ENCODE peak calls at places on chromosome 9, in seven cellular contexts. T is body of pancreas, D is stomach, B is A549, Y is heart left ventricle, V is uterus, Z is HCT116. K is an unnamed sample.

GRCh38 chr9:107386396-107386795 is 103.2 kb downstream of the KLF4 start:
- DNase-seq in B (no peak), Z (no peak), Y (no peak), D (peak), T (no peak), V (no peak), K (peak)

GRCh38 chr9:37127018-37127417 is 6.6 kb downstream of the ZCCHC7 start:
- DNase-seq in V (no peak), Y (no peak), B (no peak), T (no peak), Z (no peak), D (no peak), K (no peak)

GRCh38 chr9:80218336-80218735 is 646.6 kb downstream of the TLE4 start:
- DNase-seq in V (no peak), B (no peak), Y (no peak), D (no peak), T (no peak), Z (no peak), K (no peak)

GRCh38 chr9:129887210-129888084 is 52.2 kb downstream of the USP20 start:
- DNase-seq in D (no peak), T (no peak), Z (no peak), Y (no peak), B (no peak), V (no peak), K (no peak)

GRCh38 chr9:37984672-37985611 is 81.0 kb upstream of the SLC25A51 start:
- DNase-seq in Y (peak), Z (no peak), D (no peak), B (no peak), V (no peak), T (no peak), K (no peak)

GRCh38 chr9:7238244-7238637 is 480.5 kb downstream of the KDM4C start:
- DNase-seq in Z (no peak), V (no peak), Y (no peak), D (no peak), T (no peak), B (no peak), K (no peak)

GRCh38 chr9:134783699-134784039 is 96.9 kb upstream of the FCN2 start:
- DNase-seq in Z (no peak), D (no peak), T (peak), V (peak), B (no peak), Y (no peak), K (peak)

GRCh38 chr9:78383130-78383529 is 86.2 kb downstream of the PSAT1 start:
- DNase-seq in T (no peak), Y (no peak), B (no peak), Z (no peak), V (no peak), D (no peak), K (no peak)

GRCh38 chr9:71672573-71672972 is 95.7 kb downstream of the CEMIP2 start:
- DNase-seq in V (no peak), Y (no peak), D (no peak), T (no peak), B (no peak), Z (no peak), K (no peak)

GRCh38 chr9:129989740-129990139 is 53.2 kb downstream of the FNBP1 start:
- DNase-seq in T (no peak), V (no peak), Y (no peak), Z (no peak), D (no peak), B (no peak), K (no peak)

DNA sequence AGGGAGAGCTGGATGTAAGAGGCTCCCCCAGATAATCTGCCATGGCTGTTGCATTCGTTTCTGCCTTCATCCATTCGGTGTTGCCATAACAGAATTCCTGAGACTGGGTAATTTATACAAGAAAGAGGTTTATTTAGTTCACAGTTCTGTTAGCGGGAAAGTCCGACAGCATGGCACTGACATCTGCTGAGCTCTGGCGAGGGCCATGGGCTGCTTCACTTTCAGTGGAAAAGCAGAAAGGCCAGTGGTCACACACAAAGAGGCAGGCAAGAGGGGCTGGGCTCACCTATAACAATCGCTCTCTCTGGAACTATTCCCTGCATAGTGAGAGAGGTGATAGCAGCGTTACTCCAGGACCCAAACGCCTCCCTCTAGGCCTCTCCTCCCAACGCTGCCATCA is 305.9 kb downstream of the MLLT3 start:
- DNase-seq in T (no peak), V (no peak), Y (no peak), Z (no peak), D (no peak), B (no peak), K (no peak)
- H3K27ac ChIP-seq in T (no peak), V (peak), Y (no peak), Z (no peak), D (no peak), B (no peak), K (no peak)

DNA sequence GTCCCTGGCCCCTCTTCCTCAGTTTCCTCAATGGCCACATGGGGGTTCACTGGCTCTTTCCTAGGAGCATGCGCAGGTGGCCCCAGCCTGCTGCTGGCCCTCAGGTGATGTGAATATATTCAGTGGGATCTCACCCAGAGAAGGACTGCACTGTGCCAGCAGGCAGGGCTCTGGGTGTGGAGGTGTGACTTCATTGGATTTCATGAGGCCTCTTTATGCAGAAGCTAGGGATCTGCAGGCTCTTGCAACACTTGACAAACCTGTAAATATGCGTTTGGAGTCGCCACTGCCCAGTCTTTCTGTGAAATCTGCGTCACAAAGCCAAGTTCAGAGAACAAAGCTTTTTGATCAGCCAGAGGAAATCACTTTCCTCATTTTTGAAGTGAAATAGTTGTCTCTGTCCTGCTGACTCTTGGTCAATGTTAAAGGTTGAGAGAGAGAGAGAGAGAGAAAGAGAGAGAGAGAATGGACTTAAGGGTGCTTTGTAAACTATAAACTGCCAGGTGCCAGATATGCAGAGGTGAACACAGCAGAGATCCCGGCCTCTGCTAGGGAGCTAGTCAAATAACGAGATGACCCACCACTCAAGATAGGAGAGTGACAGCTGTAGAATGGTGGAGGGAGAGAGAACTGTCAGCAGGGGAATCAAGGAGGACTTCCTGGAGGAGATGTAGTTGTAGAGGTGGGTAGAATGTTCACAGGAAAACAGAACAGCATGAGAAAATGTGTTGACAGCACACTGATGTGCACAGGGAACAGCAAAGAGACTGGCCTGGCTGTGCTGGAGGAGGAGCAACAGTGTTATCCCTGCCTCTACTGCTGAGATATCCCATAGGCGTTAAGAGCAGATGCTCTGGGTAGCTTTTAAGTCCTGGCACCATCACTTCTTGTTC is 167.0 kb upstream of the ZNF618 start:
- DNase-seq in Z (no peak), V (no peak), Y (no peak), T (peak), D (no peak), B (no peak), K (peak)
- TF ChIP-seq POLR2A in Z (no peak), V (no peak), Y (no peak), T (no peak), D (no peak), B (no peak), K (no peak)

GRCh38 chr9:121500165-121500478 is 478 bp upstream of the GGTA1 start:
- DNase-seq in B (no peak), Z (no peak), D (no peak), V (no peak), T (no peak), Y (no peak), K (no peak)

GRCh38 chr9:121499427-121500164 is at the start of gene GGTA1:
- DNase-seq in Z (no peak), V (peak), T (peak), B (peak), D (peak), Y (peak), K (peak)

GRCh38 chr9:121499177-121499426 is 542 bp downstream of the GGTA1 start:
- DNase-seq in V (no peak), D (no peak), T (no peak), Z (no peak), Y (no peak), B (no peak), K (no peak)

GRCh38 chr9:121505903-121506640 is 6.4 kb upstream of the GGTA1 start:
- DNase-seq in B (no peak), Y (no peak), V (no peak), T (no peak), D (no peak), Z (no peak), K (no peak)

DNA sequence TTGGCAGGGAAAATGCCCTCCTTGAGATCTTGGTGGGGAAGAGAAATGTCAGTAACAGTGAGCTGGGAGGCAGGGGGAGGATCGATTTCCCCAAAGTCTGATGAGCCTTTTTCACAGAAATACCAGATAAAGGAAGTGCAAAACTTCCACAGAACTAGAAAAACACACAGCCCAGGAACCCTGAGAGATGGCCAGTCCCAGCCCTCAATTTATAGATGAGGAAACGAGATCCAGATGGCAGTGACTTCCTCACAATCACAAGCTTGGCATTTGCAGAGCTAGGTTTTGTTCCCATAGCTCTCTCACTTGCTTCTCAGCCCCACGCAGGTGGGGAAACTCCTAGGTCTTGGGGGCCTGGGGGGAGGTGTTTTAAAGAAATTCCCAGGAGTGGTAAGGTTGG is 3.8 kb upstream of the GGTA1 start:
- DNase-seq in D (no peak), B (no peak), Z (no peak), T (peak), V (no peak), Y (no peak), K (no peak)
- H3K27ac ChIP-seq in D (peak), B (no peak), Z (no peak), T (no peak), V (no peak), Y (no peak), K (no peak)

GRCh38 chr9:135851748-135852147 is 55.6 kb downstream of the CAMSAP1 start:
- DNase-seq in B (no peak), D (no peak), T (peak), V (no peak), Y (no peak), Z (no peak), K (no peak)
- TF ChIP-seq POLR2A in B (no peak), D (no peak), T (no peak), V (no peak), Y (no peak), Z (no peak), K (no peak)

GRCh38 chr9:125963932-125964331 is 216.8 kb downstream of the PBX3 start:
- DNase-seq in Z (no peak), B (no peak), D (no peak), V (no peak), T (no peak), Y (no peak), K (no peak)
- H3K27ac ChIP-seq in Z (no peak), B (no peak), D (no peak), V (no peak), T (no peak), Y (no peak), K (no peak)

DNA sequence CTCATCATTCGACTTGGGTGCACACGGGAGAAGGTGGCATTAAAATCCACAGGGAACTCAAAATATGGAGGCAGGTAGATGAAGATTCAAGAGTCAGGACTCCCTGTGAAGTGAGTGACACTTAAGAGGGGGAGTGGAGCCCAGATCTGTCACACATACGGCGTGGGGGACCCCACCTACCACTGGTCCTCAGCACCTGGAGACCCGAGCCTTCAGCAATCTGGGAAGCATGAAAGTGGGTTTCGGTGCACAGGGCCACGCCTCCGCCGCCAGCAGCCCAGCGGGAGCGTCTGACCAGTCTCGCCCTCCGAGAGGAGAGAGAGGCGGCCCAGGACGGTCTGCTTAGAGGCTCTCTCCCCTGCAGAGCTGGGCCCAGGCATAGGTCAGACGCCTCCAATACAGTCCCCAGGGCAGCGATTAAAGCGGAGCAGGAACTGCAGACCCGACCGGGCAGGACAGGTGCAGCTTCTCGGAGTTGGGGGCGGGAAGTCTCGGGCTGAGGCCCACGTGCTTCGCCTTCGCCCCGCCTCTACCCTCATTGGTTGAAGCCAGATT is 639 bp upstream of the SLC2A8 start:
- DNase-seq in B (no peak), Z (no peak), V (no peak), Y (no peak), D (no peak), T (no peak), K (no peak)
- TF ChIP-seq POLR2A in B (no peak), Z (no peak), V (no peak), Y (no peak), D (no peak), T (no peak), K (no peak)

GRCh38 chr9:133560944-133561343 is 26.4 kb downstream of the ADAMTSL2 start:
- DNase-seq in Y (no peak), Z (no peak), T (no peak), D (no peak), V (no peak), B (no peak), K (no peak)

GRCh38 chr9:133562611-133563285 is 28.2 kb downstream of the ADAMTSL2 start:
- DNase-seq in B (no peak), T (no peak), D (no peak), V (no peak), Y (no peak), Z (no peak), K (no peak)

GRCh38 chr9:133558191-133559126 is 24.0 kb downstream of the ADAMTSL2 start:
- DNase-seq in B (peak), Z (peak), T (no peak), V (no peak), Y (peak), D (no peak), K (no peak)

GRCh38 chr9:133561976-133562554 is 27.6 kb downstream of the ADAMTSL2 start:
- DNase-seq in Z (no peak), Y (no peak), B (no peak), T (no peak), D (no peak), V (no peak), K (no peak)

DNA sequence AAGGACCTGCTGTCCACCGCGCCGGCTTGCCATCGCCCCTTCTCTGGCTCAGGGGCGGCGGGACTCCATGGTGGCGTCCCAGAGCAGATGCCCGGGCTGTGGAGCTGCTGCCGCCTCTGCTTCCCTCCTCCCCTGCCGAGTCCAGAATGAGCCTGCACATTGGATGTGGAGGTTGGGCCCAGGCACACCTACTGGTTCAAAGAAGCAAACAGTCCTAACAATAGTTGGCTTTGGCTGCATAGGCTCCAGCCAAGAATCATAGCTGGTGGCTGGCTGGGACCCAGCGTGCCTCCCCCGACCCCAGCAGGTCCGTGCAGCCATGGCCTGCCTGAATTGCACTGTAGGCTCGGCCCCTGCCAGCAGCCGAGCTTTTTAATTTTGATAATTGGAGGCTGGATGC is 25.8 kb downstream of the ADAMTSL2 start:
- DNase-seq in B (no peak), D (peak), V (no peak), Y (peak), Z (no peak), T (peak), K (peak)
- H3K27ac ChIP-seq in B (no peak), D (no peak), V (no peak), Y (no peak), Z (no peak), T (no peak), K (peak)

GRCh38 chr9:81588148-81588874 is 101.0 kb downstream of the TLE1 start:
- DNase-seq in Y (no peak), B (peak), T (peak), D (peak), V (no peak), Z (no peak), K (peak)
- TF ChIP-seq POLR2A in Y (no peak), B (no peak), T (no peak), D (no peak), V (no peak), Z (no peak), K (no peak)

GRCh38 chr9:35516481-35516880 is 26.6 kb downstream of the RUSC2 start:
- DNase-seq in Y (no peak), B (peak), D (no peak), V (no peak), T (no peak), Z (no peak), K (no peak)
- H3K27ac ChIP-seq in Y (peak), B (peak), D (peak), V (peak), T (peak), Z (no peak), K (peak)

GRCh38 chr9:125516381-125516960 is 190.5 kb downstream of the MAPKAP1 start:
- DNase-seq in D (no peak), T (no peak), Z (no peak), Y (no peak), V (no peak), B (no peak), K (no peak)
- TF ChIP-seq POLR2A in D (no peak), T (no peak), Z (no peak), Y (no peak), V (no peak), B (no peak), K (no peak)

K was measured in prostate gland.